ENCODE peak calls at places on chromosomes 16 and 17, in four cellular contexts. U is activated CD4-positive, alpha-beta T cell treated with anti-CD3 and anti-CD28 coated beads for 48 hours; H is sigmoid colon; G is GM04504. N is an unnamed sample.

GRCh38 chr17:36792849-36793248 is 144.4 kb upstream of the LHX1 start:
- DNase-seq in U (no peak), H (no peak), G (no peak), N (no peak)

GRCh38 chr16:31354394-31355291 is at the start of gene ITGAX:
- DNase-seq in U (peak), H (no peak), G (no peak), N (no peak)

GRCh38 chr17:7885357-7886226 is 3.0 kb upstream of the CHD3 start:
- DNase-seq in U (peak), H (peak), G (no peak), N (peak)

GRCh38 chr17:18257747-18258355 is 687 bp downstream of the FLII start:
- DNase-seq in U (peak), H (peak), G (peak), N (peak)

GRCh38 chr17:32342603-32343325 is 791 bp upstream of the C17orf75 start:
- DNase-seq in U (no peak), H (no peak), G (no peak), N (no peak)

GRCh38 chr16:78396046-78396445 is 296.6 kb downstream of the WWOX start:
- DNase-seq in U (no peak), H (no peak), G (no peak), N (no peak)

GRCh38 chr16:53612003-53612402 is 91.7 kb downstream of the RPGRIP1L start:
- DNase-seq in U (no peak), H (no peak), G (no peak), N (no peak)

GRCh38 chr17:29622337-29623282 is at the start of gene CORO6:
- DNase-seq in U (peak), H (peak), G (no peak), N (peak)

GRCh38 chr17:43938838-43939182 is 3.5 kb downstream of the PPY start:
- DNase-seq in U (no peak), H (no peak), G (no peak), N (no peak)

GRCh38 chr17:44077595-44077909 is 7.0 kb downstream of the G6PC3 start:
- DNase-seq in U (no peak), H (no peak), G (no peak), N (no peak)

GRCh38 chr17:57980522-57980921 is 7.5 kb downstream of the VEZF1 start:
- DNase-seq in U (no peak), H (no peak), G (no peak), N (no peak)

N was measured in effector memory CD4-positive, alpha-beta T cell.